ENCODE peak calls at places on chromosomes 6 and 20, in ten cellular contexts. One of them, this sample, is unnamed.
A peak's percentile ranks its signal among the peaks of the same experiment; 100 is the strongest.

GRCh38 chr6:54646551-54647300 is 199.8 kb upstream of the FAM83B start:
- DNase-seq in MM.1S: no peak
- DNase-seq in sciatic nerve: no peak
- DNase-seq in GM12865: no peak
- DNase-seq in fibroblast of lung: peak; percentile 81
- DNase-seq in neuronal stem cell: no peak
- DNase-seq in NT2/D1: no peak
- DNase-seq in Calu3: no peak
- DNase-seq in ovary: no peak
- DNase-seq in stimulated activated CD8-positive, alpha-beta memory T cell treated with anti-CD3 and anti-CD28 coated beads, Interleukin-15, amount 100 ng/mL, for 24 hours: no peak
- DNase-seq in this sample: no peak

GRCh38 chr6:125906158-125906998 is 50.2 kb upstream of the HINT3 start:
- DNase-seq in MM.1S: peak; percentile 19
- DNase-seq in sciatic nerve: peak; percentile 63
- DNase-seq in GM12865: peak; percentile 56
- DNase-seq in fibroblast of lung: no peak
- DNase-seq in neuronal stem cell: peak; percentile 24
- DNase-seq in NT2/D1: peak; percentile 23
- DNase-seq in Calu3: peak; percentile 58
- DNase-seq in ovary: no peak
- DNase-seq in stimulated activated CD8-positive, alpha-beta memory T cell treated with anti-CD3 and anti-CD28 coated beads, Interleukin-15, amount 100 ng/mL, for 24 hours: no peak
- DNase-seq in this sample: no peak

GRCh38 chr20:37649017-37649416 is 44.8 kb upstream of the CTNNBL1 start:
- DNase-seq in MM.1S: no peak
- DNase-seq in sciatic nerve: no peak
- DNase-seq in GM12865: no peak
- DNase-seq in fibroblast of lung: no peak
- DNase-seq in neuronal stem cell: no peak
- DNase-seq in NT2/D1: no peak
- DNase-seq in Calu3: no peak
- DNase-seq in ovary: no peak
- DNase-seq in stimulated activated CD8-positive, alpha-beta memory T cell treated with anti-CD3 and anti-CD28 coated beads, Interleukin-15, amount 100 ng/mL, for 24 hours: no peak
- DNase-seq in this sample: no peak

GRCh38 chr6:125445054-125445453 is 143.3 kb upstream of the HDDC2 start:
- DNase-seq in MM.1S: no peak
- DNase-seq in sciatic nerve: no peak
- DNase-seq in GM12865: no peak
- DNase-seq in fibroblast of lung: no peak
- DNase-seq in neuronal stem cell: no peak
- DNase-seq in NT2/D1: no peak
- DNase-seq in Calu3: no peak
- DNase-seq in ovary: no peak
- DNase-seq in stimulated activated CD8-positive, alpha-beta memory T cell treated with anti-CD3 and anti-CD28 coated beads, Interleukin-15, amount 100 ng/mL, for 24 hours: no peak
- DNase-seq in this sample: no peak

GRCh38 chr6:7761047-7761446 is 35.1 kb downstream of the BMP6 start:
- DNase-seq in MM.1S: no peak
- DNase-seq in sciatic nerve: no peak
- DNase-seq in GM12865: no peak
- DNase-seq in fibroblast of lung: peak; percentile 15
- DNase-seq in neuronal stem cell: no peak
- DNase-seq in NT2/D1: no peak
- DNase-seq in Calu3: no peak
- DNase-seq in ovary: no peak
- DNase-seq in stimulated activated CD8-positive, alpha-beta memory T cell treated with anti-CD3 and anti-CD28 coated beads, Interleukin-15, amount 100 ng/mL, for 24 hours: no peak
- DNase-seq in this sample: no peak

GRCh38 chr20:1357921-1358671 is 29.2 kb upstream of the SDCBP2 start:
- DNase-seq in MM.1S: no peak
- DNase-seq in sciatic nerve: no peak
- DNase-seq in GM12865: no peak
- DNase-seq in fibroblast of lung: peak; percentile 84
- DNase-seq in neuronal stem cell: no peak
- DNase-seq in NT2/D1: no peak
- DNase-seq in Calu3: no peak
- DNase-seq in ovary: no peak
- DNase-seq in stimulated activated CD8-positive, alpha-beta memory T cell treated with anti-CD3 and anti-CD28 coated beads, Interleukin-15, amount 100 ng/mL, for 24 hours: no peak
- DNase-seq in this sample: no peak

GRCh38 chr6:5214570-5215052 is 46.1 kb downstream of the LYRM4 start:
- DNase-seq in MM.1S: no peak
- DNase-seq in sciatic nerve: no peak
- DNase-seq in GM12865: peak; percentile 56
- DNase-seq in fibroblast of lung: no peak
- DNase-seq in neuronal stem cell: peak; percentile 43
- DNase-seq in NT2/D1: peak; percentile 23
- DNase-seq in Calu3: peak; percentile 28
- DNase-seq in ovary: peak; percentile 58
- DNase-seq in stimulated activated CD8-positive, alpha-beta memory T cell treated with anti-CD3 and anti-CD28 coated beads, Interleukin-15, amount 100 ng/mL, for 24 hours: no peak
- DNase-seq in this sample: no peak

GRCh38 chr20:14062786-14063185 is 67.5 kb downstream of the MACROD2 start:
- DNase-seq in MM.1S: peak; percentile 17
- DNase-seq in sciatic nerve: no peak
- DNase-seq in GM12865: no peak
- DNase-seq in fibroblast of lung: peak; percentile 27
- DNase-seq in neuronal stem cell: no peak
- DNase-seq in NT2/D1: no peak
- DNase-seq in Calu3: no peak
- DNase-seq in ovary: no peak
- DNase-seq in stimulated activated CD8-positive, alpha-beta memory T cell treated with anti-CD3 and anti-CD28 coated beads, Interleukin-15, amount 100 ng/mL, for 24 hours: no peak
- DNase-seq in this sample: no peak

GRCh38 chr20:17967595-17968365 is 814 bp downstream of the SNX5 start:
- DNase-seq in MM.1S: peak; percentile 59
- DNase-seq in sciatic nerve: no peak
- DNase-seq in GM12865: no peak
- DNase-seq in fibroblast of lung: peak; percentile 61
- DNase-seq in neuronal stem cell: no peak
- DNase-seq in NT2/D1: no peak
- DNase-seq in Calu3: no peak
- DNase-seq in ovary: no peak
- DNase-seq in stimulated activated CD8-positive, alpha-beta memory T cell treated with anti-CD3 and anti-CD28 coated beads, Interleukin-15, amount 100 ng/mL, for 24 hours: no peak
- DNase-seq in this sample: no peak

GRCh38 chr6:81621816-81622395 is 130.6 kb downstream of the TENT5A start:
- DNase-seq in MM.1S: no peak
- DNase-seq in sciatic nerve: no peak
- DNase-seq in GM12865: no peak
- DNase-seq in fibroblast of lung: no peak
- DNase-seq in neuronal stem cell: no peak
- DNase-seq in NT2/D1: no peak
- DNase-seq in Calu3: no peak
- DNase-seq in ovary: no peak
- DNase-seq in stimulated activated CD8-positive, alpha-beta memory T cell treated with anti-CD3 and anti-CD28 coated beads, Interleukin-15, amount 100 ng/mL, for 24 hours: no peak
- DNase-seq in this sample: no peak

GRCh38 chr6:24568687-24569086 is 73.9 kb downstream of the ALDH5A1 start:
- DNase-seq in MM.1S: no peak
- DNase-seq in sciatic nerve: no peak
- DNase-seq in GM12865: no peak
- DNase-seq in fibroblast of lung: no peak
- DNase-seq in neuronal stem cell: no peak
- DNase-seq in NT2/D1: no peak
- DNase-seq in Calu3: no peak
- DNase-seq in ovary: no peak
- DNase-seq in stimulated activated CD8-positive, alpha-beta memory T cell treated with anti-CD3 and anti-CD28 coated beads, Interleukin-15, amount 100 ng/mL, for 24 hours: no peak
- DNase-seq in this sample: no peak

GRCh38 chr6:133467231-133467981 is 226.2 kb downstream of the EYA4 start:
- DNase-seq in MM.1S: no peak
- DNase-seq in sciatic nerve: no peak
- DNase-seq in GM12865: no peak
- DNase-seq in fibroblast of lung: peak; percentile 40
- DNase-seq in neuronal stem cell: no peak
- DNase-seq in NT2/D1: no peak
- DNase-seq in Calu3: no peak
- DNase-seq in ovary: no peak
- DNase-seq in stimulated activated CD8-positive, alpha-beta memory T cell treated with anti-CD3 and anti-CD28 coated beads, Interleukin-15, amount 100 ng/mL, for 24 hours: no peak
- DNase-seq in this sample: no peak

GRCh38 chr6:17624396-17624795 is 24.3 kb downstream of the FAM8A1 start:
- DNase-seq in MM.1S: no peak
- DNase-seq in sciatic nerve: no peak
- DNase-seq in GM12865: no peak
- DNase-seq in fibroblast of lung: no peak
- DNase-seq in neuronal stem cell: no peak
- DNase-seq in NT2/D1: no peak
- DNase-seq in Calu3: no peak
- DNase-seq in ovary: no peak
- DNase-seq in stimulated activated CD8-positive, alpha-beta memory T cell treated with anti-CD3 and anti-CD28 coated beads, Interleukin-15, amount 100 ng/mL, for 24 hours: no peak
- DNase-seq in this sample: no peak

GRCh38 chr6:169725270-169726048 is 1.2 kb upstream of the PHF10 start:
- DNase-seq in MM.1S: no peak
- DNase-seq in sciatic nerve: peak; percentile 78
- DNase-seq in GM12865: peak; percentile 11
- DNase-seq in fibroblast of lung: peak; percentile 74
- DNase-seq in neuronal stem cell: peak; percentile 78
- DNase-seq in NT2/D1: no peak
- DNase-seq in Calu3: peak; percentile 55
- DNase-seq in ovary: peak; percentile 81
- DNase-seq in stimulated activated CD8-positive, alpha-beta memory T cell treated with anti-CD3 and anti-CD28 coated beads, Interleukin-15, amount 100 ng/mL, for 24 hours: no peak
- DNase-seq in this sample: no peak

GRCh38 chr6:44096615-44097014 is 30.6 kb downstream of the MRPL14 start:
- DNase-seq in MM.1S: peak; percentile 80
- DNase-seq in sciatic nerve: peak; percentile 87
- DNase-seq in GM12865: peak; percentile 81
- DNase-seq in fibroblast of lung: peak; percentile 53
- DNase-seq in neuronal stem cell: no peak
- DNase-seq in NT2/D1: no peak
- DNase-seq in Calu3: peak; percentile 90
- DNase-seq in ovary: peak; percentile 81
- DNase-seq in stimulated activated CD8-positive, alpha-beta memory T cell treated with anti-CD3 and anti-CD28 coated beads, Interleukin-15, amount 100 ng/mL, for 24 hours: peak; percentile 32
- DNase-seq in this sample: peak; percentile 59

GRCh38 chr20:33909331-33909921 is 84.3 kb upstream of the RALY start:
- DNase-seq in MM.1S: no peak
- DNase-seq in sciatic nerve: no peak
- DNase-seq in GM12865: no peak
- DNase-seq in fibroblast of lung: peak; percentile 99
- DNase-seq in neuronal stem cell: no peak
- DNase-seq in NT2/D1: peak; percentile 32
- DNase-seq in Calu3: peak; percentile 75
- DNase-seq in ovary: no peak
- DNase-seq in stimulated activated CD8-positive, alpha-beta memory T cell treated with anti-CD3 and anti-CD28 coated beads, Interleukin-15, amount 100 ng/mL, for 24 hours: no peak
- DNase-seq in this sample: no peak

GRCh38 chr20:59006167-59006863 is 739 bp downstream of the CTSZ start:
- DNase-seq in MM.1S: no peak
- DNase-seq in sciatic nerve: no peak
- DNase-seq in GM12865: peak; percentile 48
- DNase-seq in fibroblast of lung: no peak
- DNase-seq in neuronal stem cell: no peak
- DNase-seq in NT2/D1: no peak
- DNase-seq in Calu3: peak; percentile 31
- DNase-seq in ovary: peak; percentile 61
- DNase-seq in stimulated activated CD8-positive, alpha-beta memory T cell treated with anti-CD3 and anti-CD28 coated beads, Interleukin-15, amount 100 ng/mL, for 24 hours: no peak
- DNase-seq in this sample: no peak

GRCh38 chr6:71139249-71139648 is 149.4 kb upstream of the OGFRL1 start:
- DNase-seq in MM.1S: no peak
- DNase-seq in sciatic nerve: no peak
- DNase-seq in GM12865: peak; percentile 2
- DNase-seq in fibroblast of lung: peak; percentile 76
- DNase-seq in neuronal stem cell: no peak
- DNase-seq in NT2/D1: no peak
- DNase-seq in Calu3: peak; percentile 5
- DNase-seq in ovary: no peak
- DNase-seq in stimulated activated CD8-positive, alpha-beta memory T cell treated with anti-CD3 and anti-CD28 coated beads, Interleukin-15, amount 100 ng/mL, for 24 hours: no peak
- DNase-seq in this sample: no peak

GRCh38 chr6:11009353-11009752 is 34.8 kb downstream of the ELOVL2 start:
- DNase-seq in MM.1S: peak; percentile 75
- DNase-seq in sciatic nerve: no peak
- DNase-seq in GM12865: peak; percentile 51
- DNase-seq in fibroblast of lung: peak; percentile 80
- DNase-seq in neuronal stem cell: no peak
- DNase-seq in NT2/D1: peak; percentile 36
- DNase-seq in Calu3: no peak
- DNase-seq in ovary: no peak
- DNase-seq in stimulated activated CD8-positive, alpha-beta memory T cell treated with anti-CD3 and anti-CD28 coated beads, Interleukin-15, amount 100 ng/mL, for 24 hours: no peak
- DNase-seq in this sample: no peak

GRCh38 chr20:54075322-54075721 is 4.9 kb upstream of the BCAS1 start:
- DNase-seq in MM.1S: peak; percentile 21
- DNase-seq in sciatic nerve: no peak
- DNase-seq in GM12865: peak; percentile 28
- DNase-seq in fibroblast of lung: no peak
- DNase-seq in neuronal stem cell: no peak
- DNase-seq in NT2/D1: no peak
- DNase-seq in Calu3: no peak
- DNase-seq in ovary: no peak
- DNase-seq in stimulated activated CD8-positive, alpha-beta memory T cell treated with anti-CD3 and anti-CD28 coated beads, Interleukin-15, amount 100 ng/mL, for 24 hours: no peak
- DNase-seq in this sample: no peak

GRCh38 chr6:2186516-2186915 is 58.9 kb downstream of the GMDS start:
- DNase-seq in MM.1S: no peak
- DNase-seq in sciatic nerve: no peak
- DNase-seq in GM12865: peak; percentile 67
- DNase-seq in fibroblast of lung: peak; percentile 50
- DNase-seq in neuronal stem cell: no peak
- DNase-seq in NT2/D1: no peak
- DNase-seq in Calu3: no peak
- DNase-seq in ovary: no peak
- DNase-seq in stimulated activated CD8-positive, alpha-beta memory T cell treated with anti-CD3 and anti-CD28 coated beads, Interleukin-15, amount 100 ng/mL, for 24 hours: no peak
- DNase-seq in this sample: no peak